ENCODE peak calls at places on chromosomes 5 and 9, in six cellular contexts. One of them, this sample, is unnamed.

GRCh38 chr5:56175465-56175864 is 57.7 kb downstream of the ANKRD55 start:
- DNase-seq in Calu3: peak
- DNase-seq in suprapubic skin: no peak
- DNase-seq in upper lobe of right lung: no peak
- DNase-seq in brain microvascular endothelial cell: peak
- DNase-seq in fibroblast of mammary gland: peak
- DNase-seq in this sample: no peak

GRCh38 chr5:67233075-67233474 is 36.5 kb upstream of the CD180 start:
- DNase-seq in Calu3: no peak
- DNase-seq in suprapubic skin: no peak
- DNase-seq in upper lobe of right lung: no peak
- DNase-seq in brain microvascular endothelial cell: peak
- DNase-seq in fibroblast of mammary gland: peak
- DNase-seq in this sample: no peak

GRCh38 chr9:38094165-38094564 is 25.1 kb upstream of the SHB start:
- DNase-seq in Calu3: no peak
- DNase-seq in suprapubic skin: peak
- DNase-seq in upper lobe of right lung: no peak
- DNase-seq in brain microvascular endothelial cell: no peak
- DNase-seq in fibroblast of mammary gland: no peak
- DNase-seq in this sample: peak

GRCh38 chr5:139647406-139648204 is 544 bp upstream of the CXXC5 start:
- DNase-seq in Calu3: no peak
- DNase-seq in suprapubic skin: no peak
- DNase-seq in upper lobe of right lung: peak
- DNase-seq in brain microvascular endothelial cell: no peak
- DNase-seq in fibroblast of mammary gland: no peak
- DNase-seq in this sample: no peak

GRCh38 chr5:143882520-143882919 is 70.6 kb downstream of the HMHB1 start:
- DNase-seq in Calu3: no peak
- DNase-seq in suprapubic skin: no peak
- DNase-seq in upper lobe of right lung: no peak
- DNase-seq in brain microvascular endothelial cell: no peak
- DNase-seq in fibroblast of mammary gland: no peak
- DNase-seq in this sample: no peak

GRCh38 chr9:106929471-106930198 is 66.7 kb downstream of the ZNF462 start:
- DNase-seq in Calu3: no peak
- DNase-seq in suprapubic skin: no peak
- DNase-seq in upper lobe of right lung: no peak
- DNase-seq in brain microvascular endothelial cell: no peak
- DNase-seq in fibroblast of mammary gland: peak
- DNase-seq in this sample: no peak

GRCh38 chr9:7844283-7844682 is 44.7 kb upstream of the DMAC1 start:
- DNase-seq in Calu3: peak
- DNase-seq in suprapubic skin: no peak
- DNase-seq in upper lobe of right lung: no peak
- DNase-seq in brain microvascular endothelial cell: no peak
- DNase-seq in fibroblast of mammary gland: peak
- DNase-seq in this sample: no peak

GRCh38 chr5:88821161-88821560 is 61.8 kb downstream of the MEF2C start:
- DNase-seq in Calu3: no peak
- DNase-seq in suprapubic skin: no peak
- DNase-seq in upper lobe of right lung: no peak
- DNase-seq in brain microvascular endothelial cell: no peak
- DNase-seq in fibroblast of mammary gland: no peak
- DNase-seq in this sample: no peak

GRCh38 chr9:93674580-93675335 is 98.4 kb downstream of the PHF2 start:
- DNase-seq in Calu3: no peak
- DNase-seq in suprapubic skin: peak
- DNase-seq in upper lobe of right lung: peak
- DNase-seq in brain microvascular endothelial cell: no peak
- DNase-seq in fibroblast of mammary gland: no peak
- DNase-seq in this sample: peak

GRCh38 chr5:141208478-141208877 is at the start of gene PCDHB12:
- DNase-seq in Calu3: peak
- DNase-seq in suprapubic skin: no peak
- DNase-seq in upper lobe of right lung: no peak
- DNase-seq in brain microvascular endothelial cell: no peak
- DNase-seq in fibroblast of mammary gland: no peak
- DNase-seq in this sample: no peak

GRCh38 chr9:38342096-38342495 is 50.4 kb upstream of the ALDH1B1 start:
- DNase-seq in Calu3: no peak
- DNase-seq in suprapubic skin: no peak
- DNase-seq in upper lobe of right lung: no peak
- DNase-seq in brain microvascular endothelial cell: no peak
- DNase-seq in fibroblast of mammary gland: peak
- DNase-seq in this sample: no peak

GRCh38 chr9:111096051-111096450 is 57.8 kb upstream of the LPAR1 start:
- DNase-seq in Calu3: no peak
- DNase-seq in suprapubic skin: no peak
- DNase-seq in upper lobe of right lung: no peak
- DNase-seq in brain microvascular endothelial cell: no peak
- DNase-seq in fibroblast of mammary gland: no peak
- DNase-seq in this sample: no peak

GRCh38 chr5:143374496-143375217 is 28.8 kb downstream of the NR3C1 start:
- DNase-seq in Calu3: no peak
- DNase-seq in suprapubic skin: no peak
- DNase-seq in upper lobe of right lung: no peak
- DNase-seq in brain microvascular endothelial cell: no peak
- DNase-seq in fibroblast of mammary gland: peak
- DNase-seq in this sample: no peak

GRCh38 chr9:111743275-111743674 is 51.5 kb downstream of the SHOC1 start:
- DNase-seq in Calu3: peak
- DNase-seq in suprapubic skin: no peak
- DNase-seq in upper lobe of right lung: no peak
- DNase-seq in brain microvascular endothelial cell: peak
- DNase-seq in fibroblast of mammary gland: peak
- DNase-seq in this sample: no peak

GRCh38 chr5:159456722-159457462 is 126.6 kb upstream of the IL12B start:
- DNase-seq in Calu3: peak
- DNase-seq in suprapubic skin: no peak
- DNase-seq in upper lobe of right lung: no peak
- DNase-seq in brain microvascular endothelial cell: no peak
- DNase-seq in fibroblast of mammary gland: peak
- DNase-seq in this sample: no peak

GRCh38 chr9:108443741-108444140 is 412.0 kb downstream of the ACTL7B start:
- DNase-seq in Calu3: no peak
- DNase-seq in suprapubic skin: no peak
- DNase-seq in upper lobe of right lung: no peak
- DNase-seq in brain microvascular endothelial cell: no peak
- DNase-seq in fibroblast of mammary gland: peak
- DNase-seq in this sample: no peak

GRCh38 chr5:126814721-126815404 is 37.9 kb downstream of the LMNB1 start:
- DNase-seq in Calu3: no peak
- DNase-seq in suprapubic skin: no peak
- DNase-seq in upper lobe of right lung: no peak
- DNase-seq in brain microvascular endothelial cell: no peak
- DNase-seq in fibroblast of mammary gland: peak
- DNase-seq in this sample: no peak

GRCh38 chr9:2228132-2228531 is 213.0 kb downstream of the SMARCA2 start:
- DNase-seq in Calu3: peak
- DNase-seq in suprapubic skin: no peak
- DNase-seq in upper lobe of right lung: peak
- DNase-seq in brain microvascular endothelial cell: no peak
- DNase-seq in fibroblast of mammary gland: peak
- DNase-seq in this sample: no peak

GRCh38 chr5:109619024-109619460 is 70.7 kb upstream of the MAN2A1 start:
- DNase-seq in Calu3: no peak
- DNase-seq in suprapubic skin: no peak
- DNase-seq in upper lobe of right lung: no peak
- DNase-seq in brain microvascular endothelial cell: no peak
- DNase-seq in fibroblast of mammary gland: no peak
- DNase-seq in this sample: no peak

GRCh38 chr9:116288658-116289057 is 135.1 kb downstream of the PAPPA start:
- DNase-seq in Calu3: peak
- DNase-seq in suprapubic skin: no peak
- DNase-seq in upper lobe of right lung: no peak
- DNase-seq in brain microvascular endothelial cell: peak
- DNase-seq in fibroblast of mammary gland: peak
- DNase-seq in this sample: no peak

GRCh38 chr9:8877753-8878494 is 1078.3 kb upstream of the DMAC1 start:
- DNase-seq in Calu3: no peak
- DNase-seq in suprapubic skin: no peak
- DNase-seq in upper lobe of right lung: no peak
- DNase-seq in brain microvascular endothelial cell: no peak
- DNase-seq in fibroblast of mammary gland: no peak
- DNase-seq in this sample: no peak

GRCh38 chr9:31210982-31211570 is 1173.4 kb upstream of the ACO1 start:
- DNase-seq in Calu3: no peak
- DNase-seq in suprapubic skin: no peak
- DNase-seq in upper lobe of right lung: peak
- DNase-seq in brain microvascular endothelial cell: no peak
- DNase-seq in fibroblast of mammary gland: no peak
- DNase-seq in this sample: no peak

GRCh38 chr9:35096035-35096849 is at the start of gene PIGO:
- DNase-seq in Calu3: peak
- DNase-seq in suprapubic skin: peak
- DNase-seq in upper lobe of right lung: peak
- DNase-seq in brain microvascular endothelial cell: peak
- DNase-seq in fibroblast of mammary gland: peak
- DNase-seq in this sample: peak

GRCh38 chr9:91253488-91253887 is 108.2 kb downstream of the AUH start:
- DNase-seq in Calu3: no peak
- DNase-seq in suprapubic skin: no peak
- DNase-seq in upper lobe of right lung: no peak
- DNase-seq in brain microvascular endothelial cell: peak
- DNase-seq in fibroblast of mammary gland: peak
- DNase-seq in this sample: no peak

GRCh38 chr5:52961238-52961637 is 27.9 kb upstream of the ITGA2 start:
- DNase-seq in Calu3: no peak
- DNase-seq in suprapubic skin: no peak
- DNase-seq in upper lobe of right lung: no peak
- DNase-seq in brain microvascular endothelial cell: no peak
- DNase-seq in fibroblast of mammary gland: no peak
- DNase-seq in this sample: no peak

GRCh38 chr9:9299134-9299533 is 1313.7 kb downstream of the PTPRD start:
- DNase-seq in Calu3: no peak
- DNase-seq in suprapubic skin: no peak
- DNase-seq in upper lobe of right lung: no peak
- DNase-seq in brain microvascular endothelial cell: no peak
- DNase-seq in fibroblast of mammary gland: no peak
- DNase-seq in this sample: no peak

GRCh38 chr5:431001-431710 is 11.8 kb upstream of the EXOC3 start:
- DNase-seq in Calu3: peak
- DNase-seq in suprapubic skin: no peak
- DNase-seq in upper lobe of right lung: no peak
- DNase-seq in brain microvascular endothelial cell: peak
- DNase-seq in fibroblast of mammary gland: peak
- DNase-seq in this sample: no peak

GRCh38 chr5:61322738-61323429 is 9.2 kb upstream of the ZSWIM6 start:
- DNase-seq in Calu3: no peak
- DNase-seq in suprapubic skin: no peak
- DNase-seq in upper lobe of right lung: no peak
- DNase-seq in brain microvascular endothelial cell: no peak
- DNase-seq in fibroblast of mammary gland: peak
- DNase-seq in this sample: no peak

GRCh38 chr5:88602584-88602983 is 280.4 kb downstream of the MEF2C start:
- DNase-seq in Calu3: peak
- DNase-seq in suprapubic skin: no peak
- DNase-seq in upper lobe of right lung: no peak
- DNase-seq in brain microvascular endothelial cell: no peak
- DNase-seq in fibroblast of mammary gland: no peak
- DNase-seq in this sample: no peak

GRCh38 chr5:1445313-1445894 is at the start of gene SLC6A3:
- DNase-seq in Calu3: no peak
- DNase-seq in suprapubic skin: peak
- DNase-seq in upper lobe of right lung: peak
- DNase-seq in brain microvascular endothelial cell: no peak
- DNase-seq in fibroblast of mammary gland: no peak
- DNase-seq in this sample: peak

GRCh38 chr5:179276838-179277395 is 68.3 kb downstream of the ADAMTS2 start:
- DNase-seq in Calu3: no peak
- DNase-seq in suprapubic skin: no peak
- DNase-seq in upper lobe of right lung: no peak
- DNase-seq in brain microvascular endothelial cell: no peak
- DNase-seq in fibroblast of mammary gland: no peak
- DNase-seq in this sample: no peak
- TF ChIP-seq CTCF in Calu3: no peak
- TF ChIP-seq CTCF in suprapubic skin: no peak
- TF ChIP-seq CTCF in upper lobe of right lung: no peak
- TF ChIP-seq CTCF in brain microvascular endothelial cell: peak
- TF ChIP-seq CTCF in fibroblast of mammary gland: peak
- TF ChIP-seq CTCF in this sample: peak

GRCh38 chr5:149838881-149839739 is 105.5 kb downstream of the PDE6A start:
- DNase-seq in Calu3: peak
- DNase-seq in suprapubic skin: no peak
- DNase-seq in upper lobe of right lung: no peak
- DNase-seq in brain microvascular endothelial cell: peak
- DNase-seq in fibroblast of mammary gland: peak
- DNase-seq in this sample: no peak
- TF ChIP-seq CTCF in Calu3: no peak
- TF ChIP-seq CTCF in suprapubic skin: no peak
- TF ChIP-seq CTCF in upper lobe of right lung: no peak
- TF ChIP-seq CTCF in brain microvascular endothelial cell: no peak
- TF ChIP-seq CTCF in fibroblast of mammary gland: no peak
- TF ChIP-seq CTCF in this sample: no peak

GRCh38 chr5:138508958-138509357 is 34.1 kb downstream of the ETF1 start:
- DNase-seq in Calu3: no peak
- DNase-seq in suprapubic skin: no peak
- DNase-seq in upper lobe of right lung: no peak
- DNase-seq in brain microvascular endothelial cell: no peak
- DNase-seq in fibroblast of mammary gland: no peak
- DNase-seq in this sample: no peak
- TF ChIP-seq CTCF in Calu3: no peak
- TF ChIP-seq CTCF in suprapubic skin: no peak
- TF ChIP-seq CTCF in upper lobe of right lung: no peak
- TF ChIP-seq CTCF in brain microvascular endothelial cell: no peak
- TF ChIP-seq CTCF in fibroblast of mammary gland: no peak
- TF ChIP-seq CTCF in this sample: no peak

DNA sequence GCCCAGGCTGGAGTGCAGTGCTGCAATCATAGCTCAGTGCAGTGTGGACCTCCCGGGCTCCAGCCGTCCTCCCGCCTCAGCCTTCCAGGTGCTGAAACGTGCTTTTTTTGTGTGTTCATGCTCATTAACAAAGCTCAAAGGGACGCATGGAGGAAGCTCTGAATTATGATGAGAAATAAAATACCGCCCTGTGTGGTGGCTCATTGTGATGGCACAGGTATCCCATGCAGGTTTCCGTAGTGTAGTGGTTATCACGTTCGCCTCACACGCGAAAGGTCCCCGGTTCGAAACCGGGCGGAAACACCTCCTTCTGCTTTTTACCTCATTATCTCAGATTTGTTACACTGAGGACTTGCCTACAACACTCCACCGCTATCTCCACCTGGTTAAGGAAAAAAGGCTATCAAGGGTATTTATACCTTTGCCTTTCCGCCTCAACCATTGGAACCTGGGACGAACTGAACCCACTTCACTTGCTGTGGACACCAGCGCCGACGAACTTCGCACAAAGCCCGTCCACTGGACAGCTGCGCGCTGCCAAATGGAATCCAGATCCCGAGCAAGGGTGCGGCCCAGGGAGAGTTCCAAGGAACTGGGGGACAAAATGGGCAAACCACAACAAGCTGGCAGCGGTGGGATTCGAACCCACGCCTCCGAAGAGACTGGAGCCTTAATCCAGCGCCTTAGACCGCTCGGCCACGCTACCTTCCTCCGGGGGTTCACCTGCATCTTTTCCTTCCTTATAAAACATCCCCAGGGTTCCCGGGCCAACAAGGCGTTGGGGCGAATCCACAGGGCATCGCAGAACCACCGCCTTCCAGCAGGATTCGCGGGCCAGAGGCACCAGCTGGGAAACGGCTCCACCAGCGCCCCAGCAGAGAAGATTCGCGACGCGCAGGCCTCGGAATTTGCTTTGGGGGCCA is 26.3 kb downstream of the OR2V2 start:
- DNase-seq in Calu3: peak
- DNase-seq in suprapubic skin: no peak
- DNase-seq in upper lobe of right lung: no peak
- DNase-seq in brain microvascular endothelial cell: peak
- DNase-seq in fibroblast of mammary gland: peak
- DNase-seq in this sample: no peak
- TF ChIP-seq CTCF in Calu3: no peak
- TF ChIP-seq CTCF in suprapubic skin: no peak
- TF ChIP-seq CTCF in upper lobe of right lung: no peak
- TF ChIP-seq CTCF in brain microvascular endothelial cell: no peak
- TF ChIP-seq CTCF in fibroblast of mammary gland: no peak
- TF ChIP-seq CTCF in this sample: no peak

This sample was measured in type B pancreatic cell.